ENCODE peak calls at places on chromosomes 1 and 21, in six cellular contexts. M is cardiac fibroblast, O is WTC11, I is GM10248, H is PC-9, W is ovary. U is an unnamed sample.

GRCh38 chr1:168110896-168111545 is 25.7 kb downstream of the GPR161 start:
- DNase-seq in H (no peak), O (no peak), I (no peak), M (peak), W (no peak), U (no peak)

GRCh38 chr1:78038071-78038470 is 7.7 kb upstream of the GIPC2 start:
- DNase-seq in O (no peak), H (no peak), M (peak), W (no peak), I (no peak), U (no peak)

GRCh38 chr1:82225407-82226197 is 424.9 kb downstream of the ADGRL2 start:
- DNase-seq in M (peak), I (no peak), H (no peak), O (no peak), W (no peak), U (no peak)

GRCh38 chr1:67555487-67556296 is 125.5 kb upstream of the SERBP1 start:
- DNase-seq in W (no peak), I (no peak), H (no peak), O (peak), M (no peak), U (no peak)

GRCh38 chr21:27244356-27244755 is 277.5 kb upstream of the ADAMTS5 start:
- DNase-seq in M (peak), I (no peak), O (no peak), H (no peak), W (no peak), U (no peak)

GRCh38 chr1:115565789-115566188 is 76.0 kb upstream of the VANGL1 start:
- DNase-seq in W (no peak), H (no peak), O (no peak), M (no peak), I (no peak), U (no peak)

GRCh38 chr1:15341634-15342375 is 67.9 kb upstream of the EFHD2 start:
- DNase-seq in H (no peak), I (no peak), M (peak), O (no peak), W (no peak), U (peak)

GRCh38 chr1:26049531-26050254 is 3.8 kb upstream of the SLC30A2 start:
- DNase-seq in I (no peak), H (no peak), W (no peak), M (no peak), O (no peak), U (no peak)

GRCh38 chr1:150151291-150152181 is 1.8 kb downstream of the PLEKHO1 start:
- DNase-seq in M (no peak), O (no peak), I (peak), W (peak), H (no peak), U (peak)

GRCh38 chr1:17550684-17551584 is 11.4 kb downstream of the ARHGEF10L start:
- DNase-seq in O (no peak), I (no peak), W (no peak), H (peak), M (no peak), U (no peak)

GRCh38 chr1:81549588-81550127 is 251.1 kb upstream of the ADGRL2 start:
- DNase-seq in W (no peak), O (no peak), M (peak), H (peak), I (peak), U (peak)

GRCh38 chr1:67468066-67468718 is 38.0 kb upstream of the SERBP1 start:
- DNase-seq in O (no peak), M (peak), H (peak), I (no peak), W (no peak), U (no peak)

GRCh38 chr1:246267896-246268295 is 239.2 kb downstream of the SMYD3 start:
- DNase-seq in O (no peak), W (no peak), M (no peak), H (no peak), I (no peak), U (no peak)

GRCh38 chr1:205582471-205583291 is 49.1 kb downstream of the ELK4 start:
- DNase-seq in H (no peak), I (no peak), W (peak), M (no peak), O (peak), U (no peak)

GRCh38 chr1:185534806-185535205 is 199.4 kb upstream of the HMCN1 start:
- DNase-seq in O (no peak), I (no peak), M (no peak), W (no peak), H (no peak), U (no peak)

GRCh38 chr1:152543808-152544207 is 22.8 kb downstream of the LCE3E start:
- DNase-seq in O (no peak), I (no peak), W (no peak), M (no peak), H (no peak), U (no peak)

GRCh38 chr21:45471229-45472052 is 66.5 kb downstream of the COL18A1 start:
- DNase-seq in O (no peak), W (peak), H (peak), M (peak), I (no peak), U (no peak)

GRCh38 chr1:114369930-114370329 is 141.1 kb downstream of the TRIM33 start:
- DNase-seq in W (no peak), M (peak), H (no peak), I (no peak), O (no peak), U (no peak)

GRCh38 chr1:245797592-245798366 is 643.0 kb downstream of the KIF26B start:
- DNase-seq in O (peak), W (no peak), H (no peak), M (peak), I (no peak), U (no peak)

GRCh38 chr1:85850238-85850637 is 142.0 kb upstream of the ZNHIT6 start:
- DNase-seq in M (peak), W (no peak), O (no peak), H (peak), I (no peak), U (no peak)

GRCh38 chr1:200258447-200259375 is 151.1 kb downstream of the ZNF281 start:
- DNase-seq in O (no peak), H (peak), W (no peak), I (peak), M (peak), U (peak)

GRCh38 chr1:237672748-237673147 is 218.0 kb downstream of the ZP4 start:
- DNase-seq in O (no peak), I (no peak), H (no peak), W (no peak), M (no peak), U (no peak)

GRCh38 chr1:43344267-43344666 is 6.6 kb downstream of the MPL start:
- DNase-seq in O (no peak), H (no peak), I (no peak), M (no peak), W (no peak), U (no peak)

GRCh38 chr1:19979494-19979977 is at the start of gene PLA2G2A:
- DNase-seq in O (no peak), W (no peak), M (no peak), I (no peak), H (no peak), U (no peak)

GRCh38 chr1:227549892-227550291 is 13.5 kb upstream of the ZNF678 start:
- DNase-seq in W (no peak), H (no peak), O (no peak), M (no peak), I (no peak), U (no peak)

GRCh38 chr1:172727956-172728603 is 69.2 kb downstream of the FASLG start:
- DNase-seq in I (peak), O (peak), W (no peak), M (peak), H (no peak), U (no peak)

GRCh38 chr1:35210306-35211112 is 17.6 kb upstream of the SFPQ start:
- DNase-seq in W (no peak), H (no peak), O (peak), M (no peak), I (no peak), U (no peak)

GRCh38 chr1:235122348-235122747 is 6.3 kb downstream of the TOMM20 start:
- DNase-seq in I (no peak), W (no peak), M (no peak), O (no peak), H (no peak), U (no peak)

GRCh38 chr21:31526040-31526439 is 133.5 kb upstream of the SOD1 start:
- DNase-seq in W (no peak), O (no peak), M (no peak), H (peak), I (no peak), U (no peak)

GRCh38 chr21:34576043-34576466 is 38.9 kb downstream of the RCAN1 start:
- DNase-seq in M (peak), W (no peak), H (no peak), O (no peak), I (no peak), U (no peak)

GRCh38 chr1:20370628-20371200 is 80.0 kb downstream of the VWA5B1 start:
- DNase-seq in O (no peak), H (no peak), M (no peak), I (no peak), W (no peak), U (no peak)

GRCh38 chr1:226987623-226988336 is 47.7 kb downstream of the COQ8A start:
- DNase-seq in M (no peak), H (no peak), W (no peak), O (no peak), I (no peak), U (peak)

GRCh38 chr1:51512120-51512519 is 6.9 kb downstream of the EPS15 start:
- DNase-seq in O (no peak), W (no peak), H (no peak), M (no peak), I (no peak), U (no peak)

GRCh38 chr1:14648931-14649860 is 50.7 kb downstream of the KAZN start:
- DNase-seq in M (no peak), O (no peak), H (no peak), I (no peak), W (no peak), U (no peak)

GRCh38 chr21:16455526-16455925 is 725.7 kb downstream of the USP25 start:
- DNase-seq in I (no peak), H (no peak), O (no peak), M (no peak), W (no peak), U (no peak)

GRCh38 chr21:16455978-16456377 is 726.2 kb downstream of the USP25 start:
- DNase-seq in W (no peak), H (no peak), O (no peak), I (no peak), M (no peak), U (no peak)

GRCh38 chr21:16457498-16457897 is 727.7 kb downstream of the USP25 start:
- DNase-seq in O (no peak), M (no peak), I (no peak), W (no peak), H (no peak), U (no peak)

DNA sequence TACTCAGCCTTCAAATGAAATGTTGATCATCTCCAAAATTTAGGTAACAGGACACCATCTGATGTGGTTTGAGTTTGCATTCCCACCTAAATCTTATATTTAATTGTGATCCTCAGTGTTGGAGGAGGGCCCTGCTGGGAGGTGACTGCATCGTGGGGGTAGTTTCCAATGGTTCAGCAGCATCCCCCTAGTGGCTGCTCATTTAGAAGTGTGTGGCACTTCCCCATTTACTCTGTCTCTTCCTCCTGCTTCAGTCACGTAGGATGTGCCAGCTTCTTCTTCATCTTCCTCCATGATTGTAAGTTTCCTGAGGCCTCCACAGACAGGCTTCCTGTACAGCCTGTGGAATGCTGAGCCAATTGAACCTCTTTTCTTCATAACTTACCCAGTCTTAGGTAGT is 731.2 kb downstream of the USP25 start:
- DNase-seq in H (no peak), I (no peak), W (no peak), M (no peak), O (peak), U (no peak)
- TF ChIP-seq CTCF in H (no peak), I (no peak), W (no peak), M (peak), O (no peak), U (no peak)

DNA sequence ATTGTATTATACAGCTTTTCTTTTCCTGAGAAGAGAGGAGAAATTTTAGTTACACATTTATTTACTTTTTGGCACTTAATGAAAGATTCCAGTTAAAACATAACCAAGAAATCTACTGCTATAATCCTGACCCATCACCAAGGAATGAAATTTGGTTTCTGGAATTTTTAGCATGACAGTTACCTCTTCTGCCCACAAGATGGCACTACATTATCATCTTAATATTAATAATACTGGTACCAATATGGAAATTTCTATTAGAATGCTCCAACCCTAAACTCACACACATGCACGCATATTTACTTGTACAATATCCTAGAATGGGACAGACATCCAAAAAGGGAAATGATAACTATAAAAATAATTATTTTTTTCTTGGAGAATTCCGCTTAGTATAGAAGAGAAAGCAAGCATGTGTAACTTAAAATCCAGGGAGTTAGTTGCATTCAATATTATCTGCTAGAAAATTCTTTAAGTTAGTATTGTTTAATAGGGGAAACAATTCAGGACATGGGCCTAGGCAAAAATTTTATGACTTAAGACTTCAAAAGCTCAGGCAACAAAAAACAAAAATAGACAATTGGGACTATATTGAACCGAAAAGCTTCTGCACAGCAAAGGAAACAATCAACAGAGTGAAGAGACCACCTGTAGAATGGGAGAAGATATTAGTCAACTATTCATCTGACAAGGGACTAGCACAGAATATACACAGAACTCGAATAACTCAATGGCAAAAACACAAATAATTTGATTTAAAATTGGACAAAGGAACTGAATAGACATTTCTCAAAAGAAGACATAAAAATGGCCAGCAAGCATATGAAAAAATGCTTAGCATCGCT is 37.4 kb downstream of the MAP3K21 start:
- DNase-seq in O (no peak), I (peak), H (no peak), M (peak), W (no peak), U (peak)
- TF ChIP-seq CTCF in O (peak), I (peak), H (peak), M (peak), W (peak), U (no peak)

GRCh38 chr1:110150330-110151174 is at the start of gene SLC6A17:
- DNase-seq in M (peak), O (peak), I (no peak), W (no peak), H (peak), U (no peak)
- TF ChIP-seq CTCF in M (no peak), O (no peak), I (no peak), W (no peak), H (peak), U (no peak)

DNA sequence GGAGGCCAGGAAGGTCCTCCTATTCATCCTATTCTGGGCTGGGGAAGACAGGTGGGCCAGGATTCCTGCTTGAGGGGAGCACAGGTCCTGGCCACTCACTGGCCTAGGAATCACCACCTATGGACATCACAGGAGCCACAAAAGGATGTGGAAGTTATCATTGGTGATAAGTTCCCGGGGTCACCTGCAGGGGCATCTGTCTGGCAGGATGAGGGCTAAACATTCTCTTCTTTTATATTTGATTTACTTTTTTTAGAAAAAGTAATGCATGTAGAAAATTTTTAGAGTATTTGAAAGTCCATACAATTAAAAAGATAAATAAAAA is 33.2 kb upstream of the KIAA0040 start:
- DNase-seq in H (no peak), M (no peak), O (no peak), W (no peak), I (no peak), U (no peak)
- TF ChIP-seq CTCF in H (no peak), M (peak), O (no peak), W (no peak), I (no peak), U (no peak)

GRCh38 chr1:240968864-240969263 is 356.9 kb upstream of the GREM2 start:
- DNase-seq in M (no peak), H (no peak), W (no peak), O (no peak), I (no peak), U (no peak)

GRCh38 chr1:240965581-240966091 is 353.7 kb upstream of the GREM2 start:
- DNase-seq in H (no peak), O (no peak), M (no peak), I (no peak), W (no peak), U (no peak)

GRCh38 chr1:240962086-240962485 is 350.1 kb upstream of the GREM2 start:
- DNase-seq in I (no peak), M (no peak), H (no peak), O (no peak), W (no peak), U (no peak)

GRCh38 chr1:240970253-240970652 is 358.3 kb upstream of the GREM2 start:
- DNase-seq in I (no peak), H (no peak), M (no peak), O (no peak), W (no peak), U (no peak)

GRCh38 chr1:240967070-240967724 is 355.2 kb upstream of the GREM2 start:
- DNase-seq in H (no peak), W (no peak), M (peak), I (no peak), O (no peak), U (no peak)
- TF ChIP-seq CTCF in H (no peak), W (no peak), M (peak), I (no peak), O (peak), U (no peak)

GRCh38 chr1:164647211-164647610 is 88.2 kb downstream of the PBX1 start:
- DNase-seq in H (no peak), W (no peak), I (no peak), M (no peak), O (no peak), U (no peak)
- TF ChIP-seq CTCF in H (no peak), W (no peak), I (no peak), M (no peak), O (no peak), U (no peak)

DNA sequence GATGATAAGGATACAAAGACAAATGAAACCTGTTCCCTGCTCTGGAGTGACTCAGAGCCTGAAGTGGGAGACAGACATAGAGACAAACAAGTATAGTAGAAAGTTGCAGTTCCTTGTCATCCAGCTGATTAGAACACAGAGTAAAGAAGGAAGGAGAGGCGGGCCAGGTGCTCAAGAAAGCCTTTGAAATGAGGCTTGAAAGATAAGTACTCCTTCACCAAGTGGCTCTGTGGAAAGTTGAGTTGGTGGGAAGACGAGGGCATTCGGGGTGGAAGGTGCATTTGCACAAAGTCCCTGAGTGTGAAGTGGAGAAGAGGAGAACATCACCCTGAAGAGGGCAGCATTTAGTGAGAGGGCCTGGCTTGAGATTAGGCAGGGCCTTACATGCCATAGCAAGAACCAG is 17.0 kb downstream of the MARK1 start:
- DNase-seq in M (no peak), H (peak), I (no peak), O (peak), W (no peak), U (no peak)
- TF ChIP-seq CTCF in M (peak), H (no peak), I (no peak), O (no peak), W (no peak), U (peak)

DNA sequence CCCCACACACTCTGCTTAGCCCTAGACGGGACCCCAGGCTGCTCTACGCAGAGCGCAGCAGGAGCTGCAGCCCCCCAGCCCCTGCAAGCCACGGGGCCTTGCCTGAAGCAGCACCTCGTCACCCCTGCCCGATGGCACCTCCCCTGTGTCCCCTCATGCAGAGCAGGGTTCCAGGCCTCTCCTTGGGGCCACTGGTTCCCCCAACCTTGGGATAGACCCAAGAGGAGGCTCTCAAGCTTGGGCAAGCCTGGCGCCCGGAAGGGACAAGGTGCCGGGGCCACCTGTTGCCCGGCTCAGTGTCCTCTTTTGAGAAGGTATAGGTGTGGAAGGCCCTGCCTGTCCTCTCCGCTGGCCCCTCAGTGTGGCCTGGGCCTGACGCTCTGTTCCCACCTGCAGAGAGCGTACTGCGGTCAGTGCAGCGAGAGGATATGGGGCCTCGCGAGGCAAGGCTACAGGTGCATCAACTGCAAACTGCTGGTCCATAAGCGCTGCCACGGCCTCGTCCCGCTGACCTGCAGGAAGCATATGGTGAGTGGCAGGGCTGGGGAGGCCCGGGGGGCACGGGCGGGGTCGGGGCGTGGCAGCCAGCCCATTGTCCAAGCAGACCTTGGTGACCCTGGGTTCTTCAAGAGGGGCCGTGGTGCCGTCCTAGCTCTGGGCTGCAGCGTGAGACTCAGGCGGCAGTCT is 50.6 kb downstream of the FAAP20 start:
- DNase-seq in H (no peak), O (no peak), W (no peak), M (no peak), I (no peak), U (no peak)
- TF ChIP-seq CTCF in H (no peak), O (no peak), W (no peak), M (no peak), I (no peak), U (no peak)

DNA sequence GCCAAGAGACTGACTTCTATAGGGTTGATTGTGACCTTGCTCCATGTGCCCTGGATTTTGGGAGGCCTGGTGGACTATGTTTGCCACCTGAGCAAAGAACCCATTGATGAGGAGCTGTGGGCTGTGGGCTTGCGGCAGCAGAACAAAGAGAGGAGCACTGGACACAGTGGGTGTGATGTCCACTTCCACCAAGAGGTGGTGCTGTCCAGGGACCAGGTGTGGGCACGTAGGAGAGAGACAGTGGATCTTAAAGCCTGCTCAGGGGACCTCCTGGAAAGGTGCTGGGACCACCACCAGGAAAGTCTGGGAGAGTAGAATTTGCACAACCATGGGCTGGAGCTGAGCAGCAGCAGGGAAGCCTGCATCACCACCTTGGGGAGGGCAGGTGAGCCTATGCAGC is 106.7 kb upstream of the ETS2 start:
- DNase-seq in M (no peak), O (peak), H (no peak), I (no peak), W (no peak), U (no peak)
- TF ChIP-seq CTCF in M (peak), O (peak), H (peak), I (no peak), W (no peak), U (no peak)